ENCODE peak calls at places on chromosomes 16 and 17, in six cellular contexts. Z is body of pancreas; K is CD8-positive, alpha-beta memory T cell; I is left ventricle myocardium inferior; V is lung; Y is CD4-positive, CD25-positive, alpha-beta regulatory T cell. G is an unnamed sample.

GRCh38 chr16:21326459-21326858 is 48.4 kb upstream of the CRYM start:
- DNase-seq in V (no peak), Z (no peak), I (no peak), K (no peak), Y (no peak), G (no peak)

GRCh38 chr17:20174588-20175265 is 165.6 kb downstream of the SPECC1 start:
- DNase-seq in V (no peak), Y (no peak), K (no peak), I (no peak), Z (no peak), G (no peak)

GRCh38 chr17:6831662-6832263 is at the start of gene TEKT1:
- DNase-seq in I (peak), Z (peak), Y (peak), V (peak), K (peak), G (peak)

GRCh38 chr16:77739493-77739892 is 17.2 kb downstream of the NUDT7 start:
- DNase-seq in Z (no peak), Y (no peak), K (no peak), I (no peak), V (no peak), G (no peak)

GRCh38 chr17:41579484-41580243 is 7.0 kb downstream of the KRT14 start:
- DNase-seq in Y (peak), I (peak), Z (peak), V (peak), K (peak), G (peak)

GRCh38 chr16:10080031-10080772 is 102.0 kb downstream of the GRIN2A start:
- DNase-seq in K (no peak), Y (no peak), V (no peak), I (peak), Z (peak), G (peak)

GRCh38 chr16:48099455-48099854 is 56.3 kb downstream of the ABCC12 start:
- DNase-seq in K (no peak), Z (no peak), I (peak), Y (no peak), V (no peak), G (no peak)

GRCh38 chr16:79509906-79510305 is 90.6 kb downstream of the MAF start:
- DNase-seq in Y (no peak), V (no peak), Z (no peak), K (no peak), I (no peak), G (no peak)

GRCh38 chr17:78541488-78542237 is 35.5 kb downstream of the DNAH17 start:
- DNase-seq in V (no peak), Y (no peak), K (no peak), I (no peak), Z (no peak), G (no peak)

GRCh38 chr17:35242805-35243458 is at the start of gene SLFN5:
- DNase-seq in Z (peak), I (peak), K (peak), V (peak), Y (peak), G (peak)

DNA sequence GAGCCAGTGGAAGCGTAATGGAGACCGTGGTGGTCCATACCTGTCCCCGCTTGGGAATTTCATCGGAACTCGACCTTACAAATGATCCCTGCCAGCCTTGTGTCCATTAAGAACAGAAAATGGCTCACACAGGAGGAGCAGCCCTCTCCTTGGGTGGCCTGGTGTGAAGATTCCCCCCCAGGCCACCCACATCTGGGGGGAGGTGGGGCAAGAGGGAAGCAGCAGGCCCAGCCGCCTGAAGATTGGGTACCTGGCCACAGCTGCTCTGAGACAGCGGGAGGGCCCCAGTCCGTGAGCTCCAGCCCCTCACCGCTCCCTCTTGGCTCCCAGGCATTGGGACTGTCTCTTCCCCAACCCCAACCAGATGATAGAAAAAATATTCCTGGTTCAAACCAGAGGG is 277.8 kb upstream of the FOXF1 start:
- DNase-seq in K (no peak), V (no peak), Z (no peak), Y (no peak), I (no peak), G (no peak)
- H3K27ac ChIP-seq in K (no peak), V (no peak), Z (no peak), Y (no peak), I (no peak), G (no peak)

GRCh38 chr17:40548491-40548981 is 16.7 kb downstream of the CCR7 start:
- DNase-seq in Z (no peak), I (no peak), K (no peak), Y (no peak), V (peak), G (peak)

GRCh38 chr17:40547079-40547784 is 18.0 kb downstream of the CCR7 start:
- DNase-seq in I (no peak), V (peak), Y (no peak), K (no peak), Z (no peak), G (peak)

GRCh38 chr17:40548982-40549680 is 16.1 kb downstream of the CCR7 start:
- DNase-seq in Z (peak), Y (no peak), V (peak), I (no peak), K (no peak), G (peak)

GRCh38 chr17:40545660-40546059 is 19.6 kb downstream of the CCR7 start:
- DNase-seq in V (no peak), I (no peak), Y (no peak), Z (no peak), K (no peak), G (peak)

DNA sequence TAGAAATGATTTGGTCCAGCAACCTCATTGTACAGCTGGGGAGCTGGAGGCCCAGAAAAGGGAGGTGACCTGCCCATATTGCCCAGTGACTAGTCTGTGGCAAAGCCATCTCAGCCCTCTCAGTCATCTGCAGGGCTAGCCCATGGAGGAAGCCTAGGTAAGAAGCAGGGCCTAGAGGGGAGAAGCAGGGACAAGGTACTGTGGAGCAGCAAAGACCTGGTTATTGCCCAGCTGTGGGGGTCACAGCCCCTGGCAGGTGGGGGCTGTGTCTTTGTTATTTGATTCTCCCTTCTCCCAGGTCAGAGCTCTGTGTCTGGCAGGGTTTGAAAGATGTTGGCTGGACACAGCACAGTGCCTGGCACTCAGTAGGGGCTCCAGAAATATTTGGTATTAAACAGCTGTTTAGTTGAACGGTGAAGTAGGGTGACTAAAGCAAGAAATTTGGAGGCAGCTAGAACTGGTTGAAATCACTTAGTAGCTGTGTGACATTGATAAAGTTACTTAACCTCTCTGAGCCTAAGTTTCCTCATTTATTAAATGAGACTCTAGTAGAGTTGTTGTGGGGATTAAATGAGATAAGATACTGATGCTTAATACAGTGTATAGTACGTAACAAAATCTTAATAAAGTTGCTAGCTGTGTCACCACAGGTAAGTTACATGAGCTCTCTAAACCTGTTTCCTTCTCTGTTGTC is 17.3 kb downstream of the CCR7 start:
- DNase-seq in Z (no peak), V (peak), I (no peak), Y (no peak), K (no peak), G (peak)
- H3K27ac ChIP-seq in Z (no peak), V (peak), I (peak), Y (peak), K (no peak), G (no peak)

DNA sequence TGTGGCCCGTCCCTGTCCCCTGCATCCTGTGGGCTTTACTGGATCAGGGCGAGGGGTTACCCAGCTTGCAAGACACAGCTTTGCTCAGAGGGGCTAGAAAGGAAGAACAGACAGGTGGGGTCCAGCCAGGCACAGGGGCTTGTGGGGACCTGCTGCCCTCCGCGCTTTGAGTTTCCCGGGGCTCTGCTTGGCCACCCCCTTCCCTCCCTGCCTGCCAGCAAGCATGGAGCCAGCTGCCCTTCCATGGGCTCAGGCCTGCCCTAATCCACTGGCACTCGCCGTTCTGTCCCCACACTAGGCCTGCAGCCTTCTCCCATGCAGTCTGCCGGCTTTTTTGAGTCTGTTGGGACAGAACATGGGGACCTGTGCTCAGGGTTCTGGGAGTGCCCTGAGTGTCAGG is 3.4 kb downstream of the SNN start:
- DNase-seq in V (no peak), Y (no peak), I (no peak), K (no peak), Z (no peak), G (no peak)
- H3K27ac ChIP-seq in V (no peak), Y (peak), I (peak), K (no peak), Z (no peak), G (no peak)

GRCh38 chr16:88856828-88857727 is at the start of the genes GALNS and TRAPPC2L:
- DNase-seq in Z (peak), K (peak), Y (peak), V (peak), I (peak), G (peak)
- H3K27ac ChIP-seq in Z (peak), K (peak), Y (peak), V (peak), I (peak), G (peak)